ENCODE peak calls at places on chromosome 11, in five cellular contexts. One of them, this sample, is unnamed.
A peak's percentile ranks its signal among the peaks of the same experiment; 100 is the strongest.

GRCh38 chr11:119754199-119754598 is 25.2 kb upstream of the NECTIN1 start:
- DNase-seq in AG10803: no peak
- DNase-seq in ovary: no peak
- DNase-seq in stimulated activated naive CD4-positive, alpha-beta T cell: no peak
- DNase-seq in cardiac muscle cell: no peak
- DNase-seq in this sample: no peak

GRCh38 chr11:85464283-85464682 is 162.9 kb downstream of the DLG2 start:
- DNase-seq in AG10803: no peak
- DNase-seq in ovary: no peak
- DNase-seq in stimulated activated naive CD4-positive, alpha-beta T cell: no peak
- DNase-seq in cardiac muscle cell: no peak
- DNase-seq in this sample: no peak

GRCh38 chr11:88102595-88102929 is 72.7 kb downstream of the RAB38 start:
- DNase-seq in AG10803: no peak
- DNase-seq in ovary: no peak
- DNase-seq in stimulated activated naive CD4-positive, alpha-beta T cell: no peak
- DNase-seq in cardiac muscle cell: no peak
- DNase-seq in this sample: no peak

GRCh38 chr11:26622201-26622600 is 50.1 kb upstream of the MUC15 start:
- DNase-seq in AG10803: no peak
- DNase-seq in ovary: no peak
- DNase-seq in stimulated activated naive CD4-positive, alpha-beta T cell: no peak
- DNase-seq in cardiac muscle cell: no peak
- DNase-seq in this sample: no peak

GRCh38 chr11:40134820-40135219 is 1324.6 kb downstream of the LRRC4C start:
- DNase-seq in AG10803: no peak
- DNase-seq in ovary: no peak
- DNase-seq in stimulated activated naive CD4-positive, alpha-beta T cell: no peak
- DNase-seq in cardiac muscle cell: no peak
- DNase-seq in this sample: no peak

GRCh38 chr11:58745705-58746364 is 14.1 kb upstream of the GLYAT start:
- DNase-seq in AG10803: no peak
- DNase-seq in ovary: no peak
- DNase-seq in stimulated activated naive CD4-positive, alpha-beta T cell: no peak
- DNase-seq in cardiac muscle cell: no peak
- DNase-seq in this sample: no peak

GRCh38 chr11:74232316-74232950 is 61.3 kb downstream of the PPME1 start:
- DNase-seq in AG10803: no peak
- DNase-seq in ovary: no peak
- DNase-seq in stimulated activated naive CD4-positive, alpha-beta T cell: peak; percentile 21
- DNase-seq in cardiac muscle cell: no peak
- DNase-seq in this sample: no peak

GRCh38 chr11:74683279-74683871 is 47.9 kb downstream of the CHRDL2 start:
- DNase-seq in AG10803: peak; percentile 25
- DNase-seq in ovary: peak; percentile 46
- DNase-seq in stimulated activated naive CD4-positive, alpha-beta T cell: no peak
- DNase-seq in cardiac muscle cell: no peak
- DNase-seq in this sample: no peak

GRCh38 chr11:27309064-27309463 is 54.0 kb downstream of the CCDC34 start:
- DNase-seq in AG10803: peak; percentile 73
- DNase-seq in ovary: no peak
- DNase-seq in stimulated activated naive CD4-positive, alpha-beta T cell: no peak
- DNase-seq in cardiac muscle cell: no peak
- DNase-seq in this sample: no peak

GRCh38 chr11:115134886-115135285 is 369.3 kb downstream of the CADM1 start:
- DNase-seq in AG10803: no peak
- DNase-seq in ovary: no peak
- DNase-seq in stimulated activated naive CD4-positive, alpha-beta T cell: no peak
- DNase-seq in cardiac muscle cell: no peak
- DNase-seq in this sample: no peak

GRCh38 chr11:33698921-33699320 is 1.7 kb downstream of the C11orf91 start:
- DNase-seq in AG10803: no peak
- DNase-seq in ovary: no peak
- DNase-seq in stimulated activated naive CD4-positive, alpha-beta T cell: no peak
- DNase-seq in cardiac muscle cell: no peak
- DNase-seq in this sample: no peak

GRCh38 chr11:128965485-128965884 is 22.8 kb upstream of the TP53AIP1 start:
- DNase-seq in AG10803: no peak
- DNase-seq in ovary: no peak
- DNase-seq in stimulated activated naive CD4-positive, alpha-beta T cell: no peak
- DNase-seq in cardiac muscle cell: no peak
- DNase-seq in this sample: no peak

GRCh38 chr11:117145393-117145761 is 1.3 kb downstream of the PAFAH1B2 start:
- DNase-seq in AG10803: peak; percentile 54
- DNase-seq in ovary: no peak
- DNase-seq in stimulated activated naive CD4-positive, alpha-beta T cell: no peak
- DNase-seq in cardiac muscle cell: peak; percentile 17
- DNase-seq in this sample: no peak

GRCh38 chr11:1665313-1665712 is 31.7 kb upstream of the KRTAP5-6 start:
- DNase-seq in AG10803: no peak
- DNase-seq in ovary: no peak
- DNase-seq in stimulated activated naive CD4-positive, alpha-beta T cell: no peak
- DNase-seq in cardiac muscle cell: no peak
- DNase-seq in this sample: no peak

GRCh38 chr11:86197448-86197847 is 47.1 kb upstream of the EED start:
- DNase-seq in AG10803: peak; percentile 37
- DNase-seq in ovary: no peak
- DNase-seq in stimulated activated naive CD4-positive, alpha-beta T cell: no peak
- DNase-seq in cardiac muscle cell: no peak
- DNase-seq in this sample: no peak

GRCh38 chr11:114270531-114271270 is 25.5 kb upstream of the NNMT start:
- DNase-seq in AG10803: no peak
- DNase-seq in ovary: no peak
- DNase-seq in stimulated activated naive CD4-positive, alpha-beta T cell: no peak
- DNase-seq in cardiac muscle cell: no peak
- DNase-seq in this sample: no peak

GRCh38 chr11:75265851-75266531 is 25.4 kb downstream of the TPBGL start:
- DNase-seq in AG10803: no peak
- DNase-seq in ovary: peak; percentile 9
- DNase-seq in stimulated activated naive CD4-positive, alpha-beta T cell: no peak
- DNase-seq in cardiac muscle cell: no peak
- DNase-seq in this sample: no peak

GRCh38 chr11:116641561-116642045 is 131.2 kb downstream of the BUD13 start:
- DNase-seq in AG10803: peak; percentile 7
- DNase-seq in ovary: peak; percentile 23
- DNase-seq in stimulated activated naive CD4-positive, alpha-beta T cell: no peak
- DNase-seq in cardiac muscle cell: peak; percentile 59
- DNase-seq in this sample: no peak

GRCh38 chr11:26227311-26227710 is 104.6 kb upstream of the ANO3 start:
- DNase-seq in AG10803: peak; percentile 88
- DNase-seq in ovary: no peak
- DNase-seq in stimulated activated naive CD4-positive, alpha-beta T cell: no peak
- DNase-seq in cardiac muscle cell: peak; percentile 2
- DNase-seq in this sample: no peak

GRCh38 chr11:122093731-122094130 is 22.3 kb downstream of the BLID start:
- DNase-seq in AG10803: peak; percentile 64
- DNase-seq in ovary: no peak
- DNase-seq in stimulated activated naive CD4-positive, alpha-beta T cell: no peak
- DNase-seq in cardiac muscle cell: no peak
- DNase-seq in this sample: no peak

GRCh38 chr11:124310746-124311145 is 3.0 kb downstream of the OR8D1 start:
- DNase-seq in AG10803: no peak
- DNase-seq in ovary: no peak
- DNase-seq in stimulated activated naive CD4-positive, alpha-beta T cell: no peak
- DNase-seq in cardiac muscle cell: no peak
- DNase-seq in this sample: no peak

GRCh38 chr11:13118194-13118593 is 109.1 kb downstream of the RASSF10 start:
- DNase-seq in AG10803: peak; percentile 95
- DNase-seq in ovary: no peak
- DNase-seq in stimulated activated naive CD4-positive, alpha-beta T cell: no peak
- DNase-seq in cardiac muscle cell: no peak
- DNase-seq in this sample: no peak

GRCh38 chr11:121721961-121722360 is 269.2 kb upstream of the SORL1-AS1 start:
- DNase-seq in AG10803: no peak
- DNase-seq in ovary: no peak
- DNase-seq in stimulated activated naive CD4-positive, alpha-beta T cell: no peak
- DNase-seq in cardiac muscle cell: no peak
- DNase-seq in this sample: no peak

GRCh38 chr11:40273192-40273732 is 1186.2 kb downstream of the LRRC4C start:
- DNase-seq in AG10803: no peak
- DNase-seq in ovary: no peak
- DNase-seq in stimulated activated naive CD4-positive, alpha-beta T cell: no peak
- DNase-seq in cardiac muscle cell: no peak
- DNase-seq in this sample: no peak

GRCh38 chr11:59778122-59778521 is 22.9 kb downstream of the STX3 start:
- DNase-seq in AG10803: no peak
- DNase-seq in ovary: no peak
- DNase-seq in stimulated activated naive CD4-positive, alpha-beta T cell: no peak
- DNase-seq in cardiac muscle cell: no peak
- DNase-seq in this sample: no peak

GRCh38 chr11:134120921-134121526 is 52.2 kb downstream of the JAM3 start:
- DNase-seq in AG10803: peak; percentile 67
- DNase-seq in ovary: peak; percentile 49
- DNase-seq in stimulated activated naive CD4-positive, alpha-beta T cell: no peak
- DNase-seq in cardiac muscle cell: no peak
- DNase-seq in this sample: no peak

GRCh38 chr11:110147965-110148709 is 54.9 kb downstream of the ZC3H12C start:
- DNase-seq in AG10803: peak; percentile 77
- DNase-seq in ovary: no peak
- DNase-seq in stimulated activated naive CD4-positive, alpha-beta T cell: no peak
- DNase-seq in cardiac muscle cell: no peak
- DNase-seq in this sample: no peak

GRCh38 chr11:67022961-67023956 is at the start of gene SYT12:
- DNase-seq in AG10803: no peak
- DNase-seq in ovary: no peak
- DNase-seq in stimulated activated naive CD4-positive, alpha-beta T cell: no peak
- DNase-seq in cardiac muscle cell: peak; percentile 43
- DNase-seq in this sample: no peak

GRCh38 chr11:107316426-107316825 is 141.2 kb downstream of the CWF19L2 start:
- DNase-seq in AG10803: no peak
- DNase-seq in ovary: no peak
- DNase-seq in stimulated activated naive CD4-positive, alpha-beta T cell: no peak
- DNase-seq in cardiac muscle cell: no peak
- DNase-seq in this sample: no peak

GRCh38 chr11:18697581-18697980 is 998 bp upstream of the TMEM86A start:
- DNase-seq in AG10803: no peak
- DNase-seq in ovary: no peak
- DNase-seq in stimulated activated naive CD4-positive, alpha-beta T cell: no peak
- DNase-seq in cardiac muscle cell: no peak
- DNase-seq in this sample: no peak

GRCh38 chr11:6746086-6746618 is 25.6 kb downstream of the OR2AG2 start:
- DNase-seq in AG10803: no peak
- DNase-seq in ovary: no peak
- DNase-seq in stimulated activated naive CD4-positive, alpha-beta T cell: peak; percentile 30
- DNase-seq in cardiac muscle cell: no peak
- DNase-seq in this sample: peak; percentile 18

GRCh38 chr11:17972987-17973386 is 39.9 kb downstream of the SERGEF start:
- DNase-seq in AG10803: peak; percentile 92
- DNase-seq in ovary: peak; percentile 41
- DNase-seq in stimulated activated naive CD4-positive, alpha-beta T cell: no peak
- DNase-seq in cardiac muscle cell: peak; percentile 80
- DNase-seq in this sample: no peak

GRCh38 chr11:46588915-46589314 is 4.9 kb downstream of the AMBRA1 start:
- DNase-seq in AG10803: no peak
- DNase-seq in ovary: no peak
- DNase-seq in stimulated activated naive CD4-positive, alpha-beta T cell: no peak
- DNase-seq in cardiac muscle cell: no peak
- DNase-seq in this sample: no peak

GRCh38 chr11:115930276-115930675 is 426.1 kb upstream of the CADM1 start:
- DNase-seq in AG10803: no peak
- DNase-seq in ovary: no peak
- DNase-seq in stimulated activated naive CD4-positive, alpha-beta T cell: no peak
- DNase-seq in cardiac muscle cell: peak; percentile 14
- DNase-seq in this sample: no peak

GRCh38 chr11:66543263-66544107 is 2.4 kb downstream of the ZDHHC24 start:
- DNase-seq in AG10803: no peak
- DNase-seq in ovary: peak; percentile 69
- DNase-seq in stimulated activated naive CD4-positive, alpha-beta T cell: peak; percentile 49
- DNase-seq in cardiac muscle cell: no peak
- DNase-seq in this sample: peak; percentile 50